ENCODE peak calls at places on chromosome 17, in six cellular contexts. C is skeletal muscle cell, A is hepatocyte, G is NCI-H1092 treated with DMSO at 0.1 percent for 48 hours, D is iPS-NIHi11, T is activated T-cell treated with anti-CD3 and anti-CD28 coated beads for 1 hour. B is an unnamed sample.
A peak's percentile ranks its signal among the peaks of the same experiment; 100 is the strongest.

GRCh38 chr17:63550816-63551639 is 751 bp downstream of the DCAF7 start:
- DNase-seq in C (peak; percentile 10), A (peak; percentile 59), G (peak; percentile 71), D (peak; percentile 50), T (peak; percentile 6), B (peak; percentile 76)

GRCh38 chr17:78133971-78134898 is 3.7 kb downstream of the TMC8 start:
- DNase-seq in C (no peak), A (peak; percentile 57), G (peak; percentile 56), D (peak; percentile 76), T (peak; percentile 63), B (peak; percentile 62)

GRCh38 chr17:48587276-48588073 is 2.6 kb downstream of the HOXB3 start:
- DNase-seq in C (no peak), A (no peak), G (peak; percentile 98), D (no peak), T (no peak), B (no peak)

GRCh38 chr17:80132906-80133625 is 13.9 kb downstream of the EIF4A3 start:
- DNase-seq in C (no peak), A (no peak), G (no peak), D (no peak), T (no peak), B (no peak)

GRCh38 chr17:163514-164103 is 17.8 kb downstream of the DOC2B start:
- DNase-seq in C (no peak), A (no peak), G (no peak), D (peak; percentile 53), T (no peak), B (no peak)

GRCh38 chr17:45405250-45406086 is 27.2 kb downstream of the ARHGAP27 start:
- DNase-seq in C (no peak), A (peak; percentile 77), G (no peak), D (peak; percentile 94), T (no peak), B (peak; percentile 78)

GRCh38 chr17:60645918-60646523 is 31.6 kb upstream of the BCAS3 start:
- DNase-seq in C (no peak), A (no peak), G (no peak), D (no peak), T (no peak), B (no peak)

GRCh38 chr17:78946631-78947030 is 21.4 kb upstream of the TIMP2 start:
- DNase-seq in C (no peak), A (no peak), G (no peak), D (no peak), T (no peak), B (no peak)

GRCh38 chr17:3798273-3799180 is 2.5 kb downstream of the ITGAE start:
- DNase-seq in C (no peak), A (no peak), G (no peak), D (no peak), T (no peak), B (no peak)

GRCh38 chr17:47717261-47717697 is 15.8 kb upstream of the TBX21 start:
- DNase-seq in C (no peak), A (no peak), G (no peak), D (peak; percentile 46), T (no peak), B (no peak)

GRCh38 chr17:60134396-60135159 is 15.2 kb upstream of the CA4 start:
- DNase-seq in C (no peak), A (no peak), G (peak; percentile 34), D (peak; percentile 6), T (no peak), B (no peak)

GRCh38 chr17:13182854-13183253 is 165.0 kb upstream of the ELAC2 start:
- DNase-seq in C (no peak), A (no peak), G (peak; percentile 85), D (peak; percentile 7), T (no peak), B (no peak)

GRCh38 chr17:42918902-42919521 is 18.4 kb downstream of the G6PC1 start:
- DNase-seq in C (no peak), A (no peak), G (peak; percentile 93), D (no peak), T (no peak), B (no peak)

GRCh38 chr17:80442764-80443163 is 27.8 kb downstream of the ENDOV start:
- DNase-seq in C (no peak), A (no peak), G (no peak), D (no peak), T (no peak), B (no peak)

GRCh38 chr17:12719948-12720347 is 54.3 kb downstream of the MYOCD start:
- DNase-seq in C (no peak), A (no peak), G (no peak), D (no peak), T (no peak), B (peak; percentile 23)

GRCh38 chr17:42706732-42707131 is 24.4 kb downstream of the CNTNAP1 start:
- DNase-seq in C (no peak), A (no peak), G (no peak), D (no peak), T (peak; percentile 20), B (no peak)

GRCh38 chr17:64051153-64051552 is 30.7 kb upstream of the ICAM2 start:
- DNase-seq in C (no peak), A (no peak), G (no peak), D (no peak), T (no peak), B (no peak)

GRCh38 chr17:29840884-29841283 is 89.1 kb downstream of the SSH2 start:
- DNase-seq in C (no peak), A (no peak), G (no peak), D (no peak), T (no peak), B (no peak)

GRCh38 chr17:17763136-17763535 is 73.7 kb downstream of the SREBF1 start:
- DNase-seq in C (no peak), A (no peak), G (no peak), D (no peak), T (no peak), B (no peak)

GRCh38 chr17:82244413-82245140 is 15.7 kb downstream of the SLC16A3 start:
- DNase-seq in C (no peak), A (no peak), G (no peak), D (no peak), T (no peak), B (no peak)

GRCh38 chr17:56389356-56389755 is 204.1 kb upstream of the NOG start:
- DNase-seq in C (no peak), A (no peak), G (no peak), D (no peak), T (no peak), B (no peak)

GRCh38 chr17:75891022-75891604 is 5.6 kb downstream of the TRIM65 start:
- DNase-seq in C (no peak), A (no peak), G (no peak), D (no peak), T (no peak), B (no peak)

GRCh38 chr17:19724501-19725420 is 8.4 kb upstream of the SLC47A2 start:
- DNase-seq in C (no peak), A (no peak), G (no peak), D (no peak), T (peak; percentile 16), B (no peak)

GRCh38 chr17:76417499-76418143 is 33.2 kb downstream of the SPHK1 start:
- DNase-seq in C (no peak), A (no peak), G (peak; percentile 52), D (no peak), T (no peak), B (no peak)

GRCh38 chr17:64498308-64499203 is 1.7 kb upstream of the POLG2 start:
- DNase-seq in C (no peak), A (no peak), G (no peak), D (no peak), T (no peak), B (no peak)

GRCh38 chr17:5500804-5501391 is 14.5 kb downstream of the MIS12 start:
- DNase-seq in C (peak; percentile 80), A (peak; percentile 97), G (peak; percentile 88), D (peak; percentile 99), T (peak; percentile 58), B (peak; percentile 97)

GRCh38 chr17:52027620-52028019 is 130.9 kb downstream of the CA10 start:
- DNase-seq in C (peak; percentile 27), A (peak; percentile 23), G (no peak), D (no peak), T (no peak), B (no peak)

GRCh38 chr17:7822126-7822525 is 11.9 kb upstream of the KDM6B start:
- DNase-seq in C (no peak), A (no peak), G (no peak), D (no peak), T (no peak), B (no peak)

B was measured in SK-N-DZ.